ENCODE peak calls at places on chromosomes 13 and 19, in four cellular contexts. F is HFF-Myc, B is pancreas, Z is AG04450. K is an unnamed sample.
A peak's percentile ranks its signal among the peaks of the same experiment; 100 is the strongest.

GRCh38 chr19:1057185-1057857 is 9.6 kb upstream of the ARHGAP45 start:
- DNase-seq in F (peak; percentile 33), B (no peak), Z (no peak), K (no peak)

GRCh38 chr13:59493436-59493965 is 670.2 kb downstream of the DIAPH3 start:
- DNase-seq in F (no peak), B (no peak), Z (no peak), K (no peak)

GRCh38 chr13:48890386-48890785 is 85.3 kb upstream of the FNDC3A start:
- DNase-seq in F (no peak), B (no peak), Z (no peak), K (no peak)

GRCh38 chr13:42007844-42008243 is 40.6 kb upstream of the DGKH start:
- DNase-seq in F (no peak), B (no peak), Z (peak; percentile 20), K (peak; percentile 38)

GRCh38 chr19:42184401-42184861 is 33.0 kb downstream of the DEDD2 start:
- DNase-seq in F (peak; percentile 54), B (peak; percentile 90), Z (peak; percentile 44), K (peak; percentile 73)

GRCh38 chr19:5961969-5962945 is 15.7 kb downstream of the RANBP3 start:
- DNase-seq in F (no peak), B (peak; percentile 74), Z (no peak), K (no peak)

GRCh38 chr19:47240996-47241918 is 10.3 kb upstream of the BBC3 start:
- DNase-seq in F (no peak), B (peak; percentile 88), Z (no peak), K (no peak)

GRCh38 chr13:57624565-57625435 is 6.7 kb upstream of the PCDH17 start:
- DNase-seq in F (peak; percentile 11), B (no peak), Z (no peak), K (no peak)

GRCh38 chr19:15563931-15564330 is 51.1 kb upstream of the CYP4F8 start:
- DNase-seq in F (no peak), B (no peak), Z (no peak), K (no peak)

GRCh38 chr13:49428041-49428763 is 15.7 kb downstream of the CAB39L start:
- DNase-seq in F (no peak), B (no peak), Z (no peak), K (no peak)

GRCh38 chr19:8001995-8002849 is 3.2 kb downstream of the ELAVL1 start:
- DNase-seq in F (peak; percentile 53), B (peak; percentile 94), Z (peak; percentile 43), K (peak; percentile 10)

GRCh38 chr13:21530656-21531055 is 71.6 kb upstream of the ZDHHC20 start:
- DNase-seq in F (no peak), B (no peak), Z (no peak), K (no peak)

GRCh38 chr19:43469160-43469480 is 3.7 kb upstream of the LYPD3 start:
- DNase-seq in F (no peak), B (no peak), Z (no peak), K (no peak)

GRCh38 chr13:102392810-102393209 is 9.0 kb downstream of the FGF14 start:
- DNase-seq in F (no peak), B (no peak), Z (no peak), K (no peak)

GRCh38 chr13:75263741-75264407 is 218.1 kb downstream of the TBC1D4 start:
- DNase-seq in F (peak; percentile 19), B (no peak), Z (no peak), K (peak; percentile 14)

GRCh38 chr19:35224681-35225604 is 3.6 kb downstream of the FAM187B start:
- DNase-seq in F (no peak), B (peak; percentile 61), Z (no peak), K (no peak)

GRCh38 chr19:35357867-35358573 is at the start of gene FFAR3:
- DNase-seq in F (no peak), B (no peak), Z (no peak), K (no peak)

GRCh38 chr13:25738342-25738771 is 313.5 kb downstream of the SHISA2 start:
- DNase-seq in F (no peak), B (no peak), Z (no peak), K (no peak)

GRCh38 chr19:6417713-6418561 is 6.7 kb downstream of the KHSRP start:
- DNase-seq in F (no peak), B (no peak), Z (no peak), K (no peak)

GRCh38 chr19:36773223-36773579 is 594 bp upstream of the ZNF850 start:
- DNase-seq in F (no peak), B (no peak), Z (no peak), K (no peak)

GRCh38 chr13:98405107-98405571 is 171.8 kb downstream of the STK24 start:
- DNase-seq in F (no peak), B (no peak), Z (no peak), K (no peak)

GRCh38 chr19:35557539-35558399 is 5.7 kb downstream of the ATP4A start:
- DNase-seq in F (no peak), B (peak; percentile 87), Z (no peak), K (no peak)

GRCh38 chr19:36030264-36031148 is 2.2 kb downstream of the CLIP3 start:
- DNase-seq in F (no peak), B (no peak), Z (no peak), K (no peak)

GRCh38 chr13:42041017-42041683 is 7.3 kb upstream of the DGKH start:
- DNase-seq in F (no peak), B (peak; percentile 74), Z (no peak), K (no peak)

GRCh38 chr19:43809762-43810696 is 7.8 kb upstream of the LYPD5 start:
- DNase-seq in F (no peak), B (no peak), Z (peak; percentile 32), K (peak; percentile 27)

GRCh38 chr13:86085890-86086289 is 286.7 kb upstream of the SLITRK6 start:
- DNase-seq in F (no peak), B (no peak), Z (no peak), K (no peak)

DNA sequence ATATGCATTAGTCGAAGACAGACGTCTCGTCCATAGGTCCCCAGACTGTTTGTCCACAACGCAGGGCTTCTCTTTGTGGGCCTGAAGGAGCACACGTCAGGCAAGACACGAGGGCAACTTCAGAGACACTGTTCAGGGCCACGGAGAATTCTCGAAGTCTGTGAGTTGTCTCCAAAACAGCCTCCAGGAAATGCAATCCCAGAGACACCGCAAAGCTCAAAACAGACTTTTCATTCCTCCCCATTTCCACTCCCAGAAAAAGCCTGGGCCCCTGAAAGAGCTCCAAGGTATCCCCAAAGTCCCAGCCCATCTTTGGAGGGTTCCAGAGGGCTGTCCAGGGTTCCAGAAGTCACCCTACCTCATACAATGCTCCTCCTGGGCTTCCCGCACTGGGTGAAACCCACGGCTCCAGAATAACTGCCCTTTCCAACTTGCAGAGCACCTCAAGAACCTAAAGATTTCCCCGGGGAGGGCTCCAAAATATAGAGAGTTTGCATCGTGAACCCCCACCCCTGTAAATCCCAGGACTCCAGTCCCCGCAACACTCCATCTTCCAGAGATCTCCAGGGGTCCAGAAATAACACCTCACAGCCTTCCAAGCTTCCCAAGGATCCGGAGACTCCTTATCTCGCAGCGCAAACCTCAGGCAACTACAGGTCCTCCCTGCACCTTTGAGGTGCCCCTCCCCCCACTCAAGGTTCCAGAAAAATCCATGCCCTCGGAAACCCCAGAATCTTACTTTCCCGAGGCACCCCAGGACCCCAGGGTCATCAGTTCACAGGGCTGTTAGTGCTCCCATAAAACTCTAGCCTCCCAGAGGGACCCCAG is 690 bp upstream of the FTL start:
- DNase-seq in F (no peak), B (no peak), Z (no peak), K (no peak)
- H3K4me3 ChIP-seq in F (peak overlapping the region; percentile 7), B (peak overlapping the region; percentile 47), Z (peak overlapping the region; percentile 20), K (peak overlapping the region; percentile 17)

GRCh38 chr19:16822648-16823047 is 6.5 kb upstream of the SIN3B start:
- DNase-seq in F (no peak), B (no peak), Z (no peak), K (no peak)

GRCh38 chr19:16828990-16829821 is at the start of gene SIN3B:
- DNase-seq in F (peak; percentile 51), B (peak; percentile 95), Z (peak; percentile 54), K (peak; percentile 31)

GRCh38 chr19:16821081-16821480 is 8.1 kb upstream of the SIN3B start:
- DNase-seq in F (no peak), B (no peak), Z (no peak), K (no peak)

GRCh38 chr19:16825312-16826168 is 3.7 kb upstream of the SIN3B start:
- DNase-seq in F (peak; percentile 69), B (no peak), Z (peak; percentile 51), K (no peak)

GRCh38 chr19:16824658-16825311 is 4.4 kb upstream of the SIN3B start:
- DNase-seq in F (no peak), B (no peak), Z (no peak), K (peak; percentile 33)
- TF ChIP-seq CTCF in F (no peak), B (no peak), Z (no peak), K (no peak)

GRCh38 chr19:49879243-49879960 is 1.9 kb downstream of the TBC1D17 start:
- DNase-seq in F (no peak), B (no peak), Z (no peak), K (no peak)
- H3K4me3 ChIP-seq in F (no peak overlapping the region), B (no peak overlapping the region), Z (no peak overlapping the region), K (no peak overlapping the region)

GRCh38 chr19:19162495-19162894 is 7.6 kb downstream of the MEF2B start:
- DNase-seq in F (no peak), B (no peak), Z (no peak), K (no peak)

GRCh38 chr19:19160489-19161035 is 9.5 kb downstream of the MEF2B start:
- DNase-seq in F (no peak), B (no peak), Z (no peak), K (no peak)

GRCh38 chr19:19169236-19170052 is 619 bp downstream of the MEF2B start:
- DNase-seq in F (no peak), B (no peak), Z (no peak), K (no peak)

GRCh38 chr19:19167612-19168011 is 2.5 kb downstream of the MEF2B start:
- DNase-seq in F (no peak), B (no peak), Z (no peak), K (no peak)

DNA sequence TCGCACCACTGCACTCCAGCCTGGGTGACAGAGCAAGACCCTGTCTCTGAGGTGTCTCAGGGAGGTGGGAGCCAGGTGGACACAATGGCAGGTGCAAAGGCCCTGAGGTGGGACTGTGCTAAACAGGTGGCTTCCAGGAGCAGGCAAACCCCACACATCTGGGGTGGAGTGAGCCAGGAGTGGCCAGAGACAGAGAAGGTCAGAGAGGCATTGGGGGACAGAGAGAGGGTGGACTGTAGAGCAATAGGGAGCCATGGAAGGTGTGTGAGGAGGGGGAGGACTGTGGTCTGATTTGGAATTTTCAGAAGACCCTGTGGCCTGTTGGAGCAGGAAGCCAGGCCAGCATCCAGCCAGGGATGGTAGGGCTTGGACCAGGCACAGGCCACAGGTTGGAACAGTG is 4.7 kb downstream of the MEF2B start:
- DNase-seq in F (no peak), B (no peak), Z (no peak), K (no peak)
- TF ChIP-seq CTCF in F (no peak), B (no peak), Z (no peak), K (no peak)

DNA sequence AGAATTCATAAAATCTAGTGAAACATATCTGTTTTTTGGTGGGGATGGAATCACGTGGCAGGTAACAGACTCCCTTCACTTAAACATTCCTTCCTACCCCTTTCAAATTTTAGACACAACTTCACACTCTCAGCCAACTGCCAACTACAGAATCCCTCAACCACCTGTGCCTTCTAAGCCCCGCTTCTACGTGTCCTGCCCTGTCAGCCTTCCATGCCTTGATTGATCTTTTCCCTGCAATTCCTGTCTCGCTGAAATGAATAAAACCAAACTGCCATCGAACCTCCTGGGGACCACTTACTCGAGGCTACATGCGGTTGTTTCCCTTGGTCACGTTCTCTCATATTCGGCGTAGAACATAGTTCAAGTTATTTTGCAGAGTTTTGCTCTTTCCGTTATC is 1.2 kb downstream of the ZNF625 start:
- DNase-seq in F (no peak), B (no peak), Z (no peak), K (no peak)
- H3K4me3 ChIP-seq in F (peak overlapping the region; percentile 63), B (no peak overlapping the region), Z (peak overlapping the region; percentile 84), K (peak overlapping the region; percentile 57)

K was measured in AG09309.